ENCODE peak calls at places on chromosomes 13 and 19, in ten cellular contexts. B, Q, J, P, E, G, I, A, T and L are unnamed samples.

GRCh38 chr13:39317284-39317683 is 279.0 kb downstream of the NHLRC3 start:
- DNase-seq in B (no peak), Q (peak; percentile 35), J (peak; percentile 43), P (no peak), E (peak; percentile 52), G (no peak), I (peak; percentile 71), A (no peak), T (no peak), L (peak; percentile 26)

GRCh38 chr19:9850235-9850959 is 15.3 kb downstream of the PIN1 start:
- DNase-seq in B (peak; percentile 22), Q (no peak), J (no peak), P (no peak), E (no peak), G (no peak), I (no peak), A (no peak), T (peak; percentile 45), L (no peak)

GRCh38 chr13:113862766-113863510 is 938 bp downstream of the GAS6 start:
- DNase-seq in B (no peak), Q (no peak), J (peak; percentile 55), P (no peak), E (peak; percentile 79), G (no peak), I (peak; percentile 41), A (peak; percentile 75), T (peak; percentile 78), L (peak; percentile 43)

GRCh38 chr13:33003458-33004019 is 12.7 kb upstream of the KL start:
- DNase-seq in B (no peak), Q (no peak), J (no peak), P (no peak), E (no peak), G (no peak), I (no peak), A (no peak), T (no peak), L (no peak)

GRCh38 chr13:71867101-71867814 is at the start of gene DACH1:
- DNase-seq in B (no peak), Q (no peak), J (peak; percentile 50), P (no peak), E (peak; percentile 36), G (no peak), I (peak; percentile 8), A (peak; percentile 21), T (peak; percentile 68), L (peak; percentile 98)

GRCh38 chr13:53622431-53622830 is 593.8 kb downstream of the OLFM4 start:
- DNase-seq in B (no peak), Q (no peak), J (no peak), P (no peak), E (no peak), G (no peak), I (no peak), A (no peak), T (no peak), L (no peak)

GRCh38 chr19:12723643-12724426 is at the start of gene TNPO2:
- DNase-seq in B (peak; percentile 45), Q (peak; percentile 85), J (peak; percentile 66), P (peak; percentile 29), E (peak; percentile 68), G (peak; percentile 73), I (peak; percentile 57), A (peak; percentile 70), T (peak; percentile 94), L (peak; percentile 78)

GRCh38 chr19:55161571-55162322 is 4.2 kb upstream of the TNNI3 start:
- DNase-seq in B (no peak), Q (no peak), J (no peak), P (no peak), E (peak; percentile 18), G (no peak), I (no peak), A (no peak), T (peak; percentile 70), L (no peak)

GRCh38 chr13:21747456-21747855 is 76.6 kb downstream of the FGF9 start:
- DNase-seq in B (no peak), Q (no peak), J (no peak), P (no peak), E (no peak), G (no peak), I (no peak), A (no peak), T (no peak), L (no peak)

GRCh38 chr19:53511933-53512374 is 26.0 kb upstream of the ZNF331 start:
- DNase-seq in B (no peak), Q (peak; percentile 59), J (peak; percentile 63), P (no peak), E (peak; percentile 61), G (peak; percentile 28), I (peak; percentile 57), A (peak; percentile 72), T (peak; percentile 96), L (peak; percentile 44)

GRCh38 chr13:25886438-25887214 is 165.2 kb downstream of the SHISA2 start:
- DNase-seq in B (no peak), Q (peak; percentile 83), J (peak; percentile 33), P (no peak), E (no peak), G (no peak), I (no peak), A (no peak), T (no peak), L (peak; percentile 99)

GRCh38 chr19:34171539-34171876 is 796 bp upstream of the LSM14A start:
- DNase-seq in B (peak; percentile 16), Q (peak; percentile 76), J (peak; percentile 81), P (no peak), E (no peak), G (peak; percentile 61), I (peak; percentile 59), A (peak; percentile 57), T (no peak), L (peak; percentile 79)

GRCh38 chr13:46640843-46641242 is 87.9 kb downstream of the LRCH1 start:
- DNase-seq in B (no peak), Q (peak; percentile 17), J (peak; percentile 62), P (no peak), E (no peak), G (no peak), I (peak; percentile 51), A (peak; percentile 35), T (no peak), L (peak; percentile 45)

GRCh38 chr13:49635599-49636433 is 7.5 kb downstream of the ARL11 start:
- DNase-seq in B (no peak), Q (no peak), J (peak; percentile 54), P (no peak), E (no peak), G (no peak), I (peak; percentile 67), A (no peak), T (peak; percentile 89), L (peak; percentile 47)

GRCh38 chr19:40718774-40719391 is 2.0 kb downstream of the ITPKC start:
- DNase-seq in B (no peak), Q (peak; percentile 63), J (peak; percentile 45), P (no peak), E (peak; percentile 57), G (no peak), I (peak; percentile 44), A (peak; percentile 41), T (peak; percentile 54), L (peak; percentile 56)

GRCh38 chr13:107020393-107020792 is 452.5 kb upstream of the ARGLU1 start:
- DNase-seq in B (no peak), Q (peak; percentile 24), J (peak; percentile 6), P (no peak), E (no peak), G (no peak), I (no peak), A (no peak), T (no peak), L (no peak)

GRCh38 chr19:13923194-13923987 is 14.8 kb downstream of the PODNL1 start:
- DNase-seq in B (no peak), Q (no peak), J (no peak), P (no peak), E (no peak), G (no peak), I (no peak), A (no peak), T (no peak), L (no peak)

GRCh38 chr19:447816-448546 is 12.9 kb downstream of the SHC2 start:
- DNase-seq in B (no peak), Q (no peak), J (no peak), P (no peak), E (no peak), G (no peak), I (no peak), A (no peak), T (no peak), L (peak; percentile 85)

GRCh38 chr13:45331981-45332830 is 8.8 kb downstream of the TPT1 start:
- DNase-seq in B (no peak), Q (peak; percentile 79), J (peak; percentile 97), P (no peak), E (peak; percentile 45), G (no peak), I (peak; percentile 99), A (peak; percentile 37), T (no peak), L (peak; percentile 91)